ENCODE peak calls at places on chromosomes 6 and 20, in ten cellular contexts. One of them, this sample, is unnamed.

GRCh38 chr20:32190608-32191415 is 16.7 kb downstream of the PLAGL2 start:
- DNase-seq in body of pancreas: no peak
- DNase-seq in HS-27A: no peak
- DNase-seq in right atrium auricular region: no peak
- DNase-seq in endothelial cell: no peak
- DNase-seq in progenitor cell of endocrine pancreas: no peak
- DNase-seq in brain microvascular endothelial cell: no peak
- DNase-seq in stimulated activated naive CD4-positive, alpha-beta T cell: no peak
- DNase-seq in GM12864: no peak
- DNase-seq in germinal center: no peak
- DNase-seq in this sample: no peak

GRCh38 chr6:35448191-35448590 is 3.9 kb upstream of the FANCE start:
- DNase-seq in body of pancreas: no peak
- DNase-seq in HS-27A: no peak
- DNase-seq in right atrium auricular region: no peak
- DNase-seq in endothelial cell: no peak
- DNase-seq in progenitor cell of endocrine pancreas: no peak
- DNase-seq in brain microvascular endothelial cell: no peak
- DNase-seq in stimulated activated naive CD4-positive, alpha-beta T cell: no peak
- DNase-seq in GM12864: no peak
- DNase-seq in germinal center: no peak
- DNase-seq in this sample: no peak

GRCh38 chr6:13508711-13509705 is 21.6 kb upstream of the GFOD1 start:
- DNase-seq in body of pancreas: peak
- DNase-seq in HS-27A: no peak
- DNase-seq in right atrium auricular region: no peak
- DNase-seq in endothelial cell: no peak
- DNase-seq in progenitor cell of endocrine pancreas: no peak
- DNase-seq in brain microvascular endothelial cell: no peak
- DNase-seq in stimulated activated naive CD4-positive, alpha-beta T cell: no peak
- DNase-seq in GM12864: no peak
- DNase-seq in germinal center: no peak
- DNase-seq in this sample: peak

GRCh38 chr6:163986313-163986712 is 571.8 kb downstream of the QKI start:
- DNase-seq in body of pancreas: peak
- DNase-seq in HS-27A: no peak
- DNase-seq in right atrium auricular region: no peak
- DNase-seq in endothelial cell: no peak
- DNase-seq in progenitor cell of endocrine pancreas: no peak
- DNase-seq in brain microvascular endothelial cell: peak
- DNase-seq in stimulated activated naive CD4-positive, alpha-beta T cell: no peak
- DNase-seq in GM12864: no peak
- DNase-seq in germinal center: no peak
- DNase-seq in this sample: no peak

GRCh38 chr6:52016918-52017748 is 70.3 kb downstream of the PKHD1 start:
- DNase-seq in body of pancreas: peak
- DNase-seq in HS-27A: no peak
- DNase-seq in right atrium auricular region: no peak
- DNase-seq in endothelial cell: no peak
- DNase-seq in progenitor cell of endocrine pancreas: no peak
- DNase-seq in brain microvascular endothelial cell: no peak
- DNase-seq in stimulated activated naive CD4-positive, alpha-beta T cell: no peak
- DNase-seq in GM12864: no peak
- DNase-seq in germinal center: no peak
- DNase-seq in this sample: no peak

GRCh38 chr20:23061262-23061661 is 11.8 kb upstream of the THBD start:
- DNase-seq in body of pancreas: no peak
- DNase-seq in HS-27A: no peak
- DNase-seq in right atrium auricular region: no peak
- DNase-seq in endothelial cell: no peak
- DNase-seq in progenitor cell of endocrine pancreas: no peak
- DNase-seq in brain microvascular endothelial cell: no peak
- DNase-seq in stimulated activated naive CD4-positive, alpha-beta T cell: no peak
- DNase-seq in GM12864: no peak
- DNase-seq in germinal center: no peak
- DNase-seq in this sample: no peak

GRCh38 chr6:143248359-143248758 is 187.7 kb downstream of the AIG1 start:
- DNase-seq in body of pancreas: no peak
- DNase-seq in HS-27A: no peak
- DNase-seq in right atrium auricular region: no peak
- DNase-seq in endothelial cell: no peak
- DNase-seq in progenitor cell of endocrine pancreas: no peak
- DNase-seq in brain microvascular endothelial cell: no peak
- DNase-seq in stimulated activated naive CD4-positive, alpha-beta T cell: no peak
- DNase-seq in GM12864: no peak
- DNase-seq in germinal center: no peak
- DNase-seq in this sample: no peak

GRCh38 chr6:26097268-26097875 is 10.1 kb downstream of the HFE start:
- DNase-seq in body of pancreas: peak
- DNase-seq in HS-27A: no peak
- DNase-seq in right atrium auricular region: peak
- DNase-seq in endothelial cell: peak
- DNase-seq in progenitor cell of endocrine pancreas: peak
- DNase-seq in brain microvascular endothelial cell: peak
- DNase-seq in stimulated activated naive CD4-positive, alpha-beta T cell: peak
- DNase-seq in GM12864: no peak
- DNase-seq in germinal center: peak
- DNase-seq in this sample: peak

GRCh38 chr6:149174962-149175361 is 142.6 kb upstream of the TAB2 start:
- DNase-seq in body of pancreas: no peak
- DNase-seq in HS-27A: no peak
- DNase-seq in right atrium auricular region: no peak
- DNase-seq in endothelial cell: no peak
- DNase-seq in progenitor cell of endocrine pancreas: no peak
- DNase-seq in brain microvascular endothelial cell: no peak
- DNase-seq in stimulated activated naive CD4-positive, alpha-beta T cell: no peak
- DNase-seq in GM12864: no peak
- DNase-seq in germinal center: no peak
- DNase-seq in this sample: no peak

GRCh38 chr20:59159091-59159821 is 4.4 kb upstream of the ZNF831 start:
- DNase-seq in body of pancreas: no peak
- DNase-seq in HS-27A: no peak
- DNase-seq in right atrium auricular region: no peak
- DNase-seq in endothelial cell: no peak
- DNase-seq in progenitor cell of endocrine pancreas: no peak
- DNase-seq in brain microvascular endothelial cell: no peak
- DNase-seq in stimulated activated naive CD4-positive, alpha-beta T cell: peak
- DNase-seq in GM12864: no peak
- DNase-seq in germinal center: no peak
- DNase-seq in this sample: no peak

GRCh38 chr6:168297643-168298042 is 21.9 kb downstream of the DACT2 start:
- DNase-seq in body of pancreas: no peak
- DNase-seq in HS-27A: no peak
- DNase-seq in right atrium auricular region: no peak
- DNase-seq in endothelial cell: no peak
- DNase-seq in progenitor cell of endocrine pancreas: no peak
- DNase-seq in brain microvascular endothelial cell: no peak
- DNase-seq in stimulated activated naive CD4-positive, alpha-beta T cell: no peak
- DNase-seq in GM12864: no peak
- DNase-seq in germinal center: no peak
- DNase-seq in this sample: no peak

GRCh38 chr6:168735268-168735949 is 294.4 kb downstream of the SMOC2 start:
- DNase-seq in body of pancreas: no peak
- DNase-seq in HS-27A: no peak
- DNase-seq in right atrium auricular region: no peak
- DNase-seq in endothelial cell: no peak
- DNase-seq in progenitor cell of endocrine pancreas: no peak
- DNase-seq in brain microvascular endothelial cell: no peak
- DNase-seq in stimulated activated naive CD4-positive, alpha-beta T cell: no peak
- DNase-seq in GM12864: no peak
- DNase-seq in germinal center: no peak
- DNase-seq in this sample: no peak

GRCh38 chr6:120681204-120681603 is 653.1 kb downstream of the TBC1D32 start:
- DNase-seq in body of pancreas: no peak
- DNase-seq in HS-27A: no peak
- DNase-seq in right atrium auricular region: no peak
- DNase-seq in endothelial cell: no peak
- DNase-seq in progenitor cell of endocrine pancreas: no peak
- DNase-seq in brain microvascular endothelial cell: no peak
- DNase-seq in stimulated activated naive CD4-positive, alpha-beta T cell: no peak
- DNase-seq in GM12864: no peak
- DNase-seq in germinal center: no peak
- DNase-seq in this sample: no peak

GRCh38 chr6:167094820-167095637 is 27.9 kb upstream of the CCR6 start:
- DNase-seq in body of pancreas: no peak
- DNase-seq in HS-27A: no peak
- DNase-seq in right atrium auricular region: no peak
- DNase-seq in endothelial cell: no peak
- DNase-seq in progenitor cell of endocrine pancreas: no peak
- DNase-seq in brain microvascular endothelial cell: no peak
- DNase-seq in stimulated activated naive CD4-positive, alpha-beta T cell: no peak
- DNase-seq in GM12864: peak
- DNase-seq in germinal center: peak
- DNase-seq in this sample: no peak

GRCh38 chr6:139982652-139983051 is 608.2 kb upstream of the CITED2 start:
- DNase-seq in body of pancreas: no peak
- DNase-seq in HS-27A: no peak
- DNase-seq in right atrium auricular region: no peak
- DNase-seq in endothelial cell: no peak
- DNase-seq in progenitor cell of endocrine pancreas: no peak
- DNase-seq in brain microvascular endothelial cell: peak
- DNase-seq in stimulated activated naive CD4-positive, alpha-beta T cell: no peak
- DNase-seq in GM12864: no peak
- DNase-seq in germinal center: no peak
- DNase-seq in this sample: peak

GRCh38 chr20:41669708-41670263 is 51.6 kb upstream of the CHD6 start:
- DNase-seq in body of pancreas: no peak
- DNase-seq in HS-27A: no peak
- DNase-seq in right atrium auricular region: no peak
- DNase-seq in endothelial cell: no peak
- DNase-seq in progenitor cell of endocrine pancreas: no peak
- DNase-seq in brain microvascular endothelial cell: no peak
- DNase-seq in stimulated activated naive CD4-positive, alpha-beta T cell: no peak
- DNase-seq in GM12864: no peak
- DNase-seq in germinal center: no peak
- DNase-seq in this sample: no peak

GRCh38 chr6:3905853-3906190 is 56.6 kb downstream of the FAM50B start:
- DNase-seq in body of pancreas: no peak
- DNase-seq in HS-27A: no peak
- DNase-seq in right atrium auricular region: no peak
- DNase-seq in endothelial cell: no peak
- DNase-seq in progenitor cell of endocrine pancreas: no peak
- DNase-seq in brain microvascular endothelial cell: no peak
- DNase-seq in stimulated activated naive CD4-positive, alpha-beta T cell: no peak
- DNase-seq in GM12864: no peak
- DNase-seq in germinal center: no peak
- DNase-seq in this sample: no peak

GRCh38 chr6:73050706-73051105 is 174.6 kb downstream of the KHDC1L start:
- DNase-seq in body of pancreas: no peak
- DNase-seq in HS-27A: no peak
- DNase-seq in right atrium auricular region: no peak
- DNase-seq in endothelial cell: no peak
- DNase-seq in progenitor cell of endocrine pancreas: no peak
- DNase-seq in brain microvascular endothelial cell: no peak
- DNase-seq in stimulated activated naive CD4-positive, alpha-beta T cell: no peak
- DNase-seq in GM12864: no peak
- DNase-seq in germinal center: no peak
- DNase-seq in this sample: peak

GRCh38 chr6:4316867-4317400 is 181.6 kb upstream of the ECI2 start:
- DNase-seq in body of pancreas: peak
- DNase-seq in HS-27A: no peak
- DNase-seq in right atrium auricular region: peak
- DNase-seq in endothelial cell: no peak
- DNase-seq in progenitor cell of endocrine pancreas: no peak
- DNase-seq in brain microvascular endothelial cell: peak
- DNase-seq in stimulated activated naive CD4-positive, alpha-beta T cell: no peak
- DNase-seq in GM12864: no peak
- DNase-seq in germinal center: no peak
- DNase-seq in this sample: peak

GRCh38 chr6:136163260-136163659 is 86.9 kb downstream of the MTFR2 start:
- DNase-seq in body of pancreas: no peak
- DNase-seq in HS-27A: no peak
- DNase-seq in right atrium auricular region: no peak
- DNase-seq in endothelial cell: no peak
- DNase-seq in progenitor cell of endocrine pancreas: no peak
- DNase-seq in brain microvascular endothelial cell: no peak
- DNase-seq in stimulated activated naive CD4-positive, alpha-beta T cell: no peak
- DNase-seq in GM12864: no peak
- DNase-seq in germinal center: no peak
- DNase-seq in this sample: no peak

GRCh38 chr6:151773382-151773781 is 34.1 kb upstream of the ESR1 start:
- DNase-seq in body of pancreas: no peak
- DNase-seq in HS-27A: no peak
- DNase-seq in right atrium auricular region: no peak
- DNase-seq in endothelial cell: no peak
- DNase-seq in progenitor cell of endocrine pancreas: no peak
- DNase-seq in brain microvascular endothelial cell: no peak
- DNase-seq in stimulated activated naive CD4-positive, alpha-beta T cell: no peak
- DNase-seq in GM12864: no peak
- DNase-seq in germinal center: no peak
- DNase-seq in this sample: no peak

GRCh38 chr6:37473364-37474095 is 26.2 kb downstream of the CCDC167 start:
- DNase-seq in body of pancreas: no peak
- DNase-seq in HS-27A: no peak
- DNase-seq in right atrium auricular region: no peak
- DNase-seq in endothelial cell: no peak
- DNase-seq in progenitor cell of endocrine pancreas: no peak
- DNase-seq in brain microvascular endothelial cell: no peak
- DNase-seq in stimulated activated naive CD4-positive, alpha-beta T cell: no peak
- DNase-seq in GM12864: no peak
- DNase-seq in germinal center: no peak
- DNase-seq in this sample: no peak

GRCh38 chr6:19342616-19343015 is 494.6 kb upstream of the ID4 start:
- DNase-seq in body of pancreas: no peak
- DNase-seq in HS-27A: no peak
- DNase-seq in right atrium auricular region: no peak
- DNase-seq in endothelial cell: no peak
- DNase-seq in progenitor cell of endocrine pancreas: no peak
- DNase-seq in brain microvascular endothelial cell: no peak
- DNase-seq in stimulated activated naive CD4-positive, alpha-beta T cell: no peak
- DNase-seq in GM12864: no peak
- DNase-seq in germinal center: no peak
- DNase-seq in this sample: no peak

GRCh38 chr6:119110601-119111548 is 32.4 kb upstream of the FAM184A start:
- DNase-seq in body of pancreas: peak
- DNase-seq in HS-27A: peak
- DNase-seq in right atrium auricular region: no peak
- DNase-seq in endothelial cell: peak
- DNase-seq in progenitor cell of endocrine pancreas: peak
- DNase-seq in brain microvascular endothelial cell: peak
- DNase-seq in stimulated activated naive CD4-positive, alpha-beta T cell: peak
- DNase-seq in GM12864: peak
- DNase-seq in germinal center: peak
- DNase-seq in this sample: peak

GRCh38 chr6:215335-216034 is 76.8 kb upstream of the DUSP22 start:
- DNase-seq in body of pancreas: no peak
- DNase-seq in HS-27A: no peak
- DNase-seq in right atrium auricular region: no peak
- DNase-seq in endothelial cell: no peak
- DNase-seq in progenitor cell of endocrine pancreas: no peak
- DNase-seq in brain microvascular endothelial cell: no peak
- DNase-seq in stimulated activated naive CD4-positive, alpha-beta T cell: no peak
- DNase-seq in GM12864: no peak
- DNase-seq in germinal center: no peak
- DNase-seq in this sample: peak

GRCh38 chr20:57638173-57638894 is 18.1 kb upstream of the ZBP1 start:
- DNase-seq in body of pancreas: no peak
- DNase-seq in HS-27A: no peak
- DNase-seq in right atrium auricular region: no peak
- DNase-seq in endothelial cell: no peak
- DNase-seq in progenitor cell of endocrine pancreas: no peak
- DNase-seq in brain microvascular endothelial cell: peak
- DNase-seq in stimulated activated naive CD4-positive, alpha-beta T cell: no peak
- DNase-seq in GM12864: no peak
- DNase-seq in germinal center: no peak
- DNase-seq in this sample: no peak

GRCh38 chr6:39962831-39963230 is 28.6 kb upstream of the MOCS1 start:
- DNase-seq in body of pancreas: no peak
- DNase-seq in HS-27A: no peak
- DNase-seq in right atrium auricular region: no peak
- DNase-seq in endothelial cell: no peak
- DNase-seq in progenitor cell of endocrine pancreas: no peak
- DNase-seq in brain microvascular endothelial cell: peak
- DNase-seq in stimulated activated naive CD4-positive, alpha-beta T cell: no peak
- DNase-seq in GM12864: no peak
- DNase-seq in germinal center: no peak
- DNase-seq in this sample: peak

GRCh38 chr6:154921482-154921881 is 73.6 kb upstream of the TIAM2 start:
- DNase-seq in body of pancreas: no peak
- DNase-seq in HS-27A: no peak
- DNase-seq in right atrium auricular region: no peak
- DNase-seq in endothelial cell: no peak
- DNase-seq in progenitor cell of endocrine pancreas: no peak
- DNase-seq in brain microvascular endothelial cell: no peak
- DNase-seq in stimulated activated naive CD4-positive, alpha-beta T cell: no peak
- DNase-seq in GM12864: peak
- DNase-seq in germinal center: peak
- DNase-seq in this sample: no peak

This sample was measured in HCEC 1CT.